ENCODE peak calls at places on chromosomes 5 and 9, in seven cellular contexts. One of them, this sample, is unnamed.
A peak's percentile ranks its signal among the peaks of the same experiment; 100 is the strongest.

GRCh38 chr5:175873090-175873454 is 1.7 kb downstream of the CPLX2 start:
- DNase-seq in GM04503: no peak
- DNase-seq in CD4-positive, alpha-beta memory T cell: no peak
- DNase-seq in RWPE1: no peak
- DNase-seq in HTR-8/SVneo: no peak
- DNase-seq in germinal center: peak; percentile 21
- DNase-seq in right lobe of liver: no peak
- DNase-seq in this sample: no peak

GRCh38 chr5:32692066-32692746 is 18.9 kb upstream of the NPR3 start:
- DNase-seq in GM04503: peak; percentile 87
- DNase-seq in RWPE1: no peak
- DNase-seq in right lobe of liver: no peak
- DNase-seq in CD4-positive, alpha-beta memory T cell: no peak
- DNase-seq in germinal center: no peak
- DNase-seq in HTR-8/SVneo: peak; percentile 54
- DNase-seq in this sample: no peak

GRCh38 chr5:173753307-173754168 is 134.6 kb upstream of the CPEB4 start:
- DNase-seq in germinal center: no peak
- DNase-seq in GM04503: no peak
- DNase-seq in HTR-8/SVneo: peak; percentile 62
- DNase-seq in CD4-positive, alpha-beta memory T cell: no peak
- DNase-seq in right lobe of liver: no peak
- DNase-seq in RWPE1: no peak
- DNase-seq in this sample: no peak

GRCh38 chr9:99595796-99596195 is 225.9 kb upstream of the NR4A3 start:
- DNase-seq in CD4-positive, alpha-beta memory T cell: no peak
- DNase-seq in HTR-8/SVneo: no peak
- DNase-seq in GM04503: no peak
- DNase-seq in RWPE1: no peak
- DNase-seq in right lobe of liver: no peak
- DNase-seq in germinal center: peak; percentile 10
- DNase-seq in this sample: no peak

GRCh38 chr5:3226171-3226570 is 369.5 kb upstream of the IRX1 start:
- DNase-seq in right lobe of liver: no peak
- DNase-seq in CD4-positive, alpha-beta memory T cell: no peak
- DNase-seq in germinal center: no peak
- DNase-seq in GM04503: no peak
- DNase-seq in RWPE1: no peak
- DNase-seq in HTR-8/SVneo: no peak
- DNase-seq in this sample: no peak

GRCh38 chr5:36669015-36669651 is 62.7 kb downstream of the SLC1A3 start:
- DNase-seq in RWPE1: no peak
- DNase-seq in right lobe of liver: no peak
- DNase-seq in HTR-8/SVneo: no peak
- DNase-seq in GM04503: no peak
- DNase-seq in germinal center: no peak
- DNase-seq in CD4-positive, alpha-beta memory T cell: no peak
- DNase-seq in this sample: no peak

GRCh38 chr5:59673438-59674058 is 220.0 kb downstream of the PDE4D start:
- DNase-seq in germinal center: peak; percentile 13
- DNase-seq in right lobe of liver: no peak
- DNase-seq in RWPE1: peak; percentile 48
- DNase-seq in CD4-positive, alpha-beta memory T cell: peak; percentile 32
- DNase-seq in GM04503: no peak
- DNase-seq in HTR-8/SVneo: peak; percentile 28
- DNase-seq in this sample: peak; percentile 76

GRCh38 chr5:64952961-64953360 is 184.2 kb downstream of the CWC27 start:
- DNase-seq in right lobe of liver: no peak
- DNase-seq in RWPE1: no peak
- DNase-seq in CD4-positive, alpha-beta memory T cell: no peak
- DNase-seq in HTR-8/SVneo: no peak
- DNase-seq in GM04503: peak; percentile 6
- DNase-seq in germinal center: no peak
- DNase-seq in this sample: no peak

GRCh38 chr9:63859475-63860215 is 1425.4 kb downstream of the FOXD4L5 start:
- DNase-seq in GM04503: no peak
- DNase-seq in germinal center: peak; percentile 2
- DNase-seq in right lobe of liver: peak; percentile 45
- DNase-seq in RWPE1: no peak
- DNase-seq in HTR-8/SVneo: no peak
- DNase-seq in CD4-positive, alpha-beta memory T cell: peak; percentile 16
- DNase-seq in this sample: no peak

GRCh38 chr9:32551491-32552049 is 557 bp upstream of the SMIM27 start:
- DNase-seq in germinal center: peak; percentile 44
- DNase-seq in RWPE1: peak; percentile 30
- DNase-seq in GM04503: no peak
- DNase-seq in right lobe of liver: no peak
- DNase-seq in CD4-positive, alpha-beta memory T cell: peak; percentile 55
- DNase-seq in HTR-8/SVneo: no peak
- DNase-seq in this sample: peak; percentile 32

GRCh38 chr9:137774775-137775386 is 102.7 kb upstream of the CACNA1B start:
- DNase-seq in GM04503: no peak
- DNase-seq in germinal center: no peak
- DNase-seq in HTR-8/SVneo: no peak
- DNase-seq in right lobe of liver: no peak
- DNase-seq in CD4-positive, alpha-beta memory T cell: no peak
- DNase-seq in RWPE1: no peak
- DNase-seq in this sample: no peak

GRCh38 chr5:157640406-157640805 is 11.8 kb downstream of the SOX30 start:
- DNase-seq in HTR-8/SVneo: no peak
- DNase-seq in GM04503: no peak
- DNase-seq in right lobe of liver: no peak
- DNase-seq in RWPE1: no peak
- DNase-seq in CD4-positive, alpha-beta memory T cell: no peak
- DNase-seq in germinal center: no peak
- DNase-seq in this sample: no peak

GRCh38 chr5:67089200-67089725 is 107.3 kb downstream of the CD180 start:
- DNase-seq in RWPE1: no peak
- DNase-seq in CD4-positive, alpha-beta memory T cell: no peak
- DNase-seq in GM04503: peak; percentile 9
- DNase-seq in germinal center: no peak
- DNase-seq in HTR-8/SVneo: no peak
- DNase-seq in right lobe of liver: no peak
- DNase-seq in this sample: no peak

GRCh38 chr9:70411141-70411929 is 3.1 kb downstream of the KLF9 start:
- DNase-seq in GM04503: no peak
- DNase-seq in right lobe of liver: peak; percentile 62
- DNase-seq in germinal center: no peak
- DNase-seq in CD4-positive, alpha-beta memory T cell: peak; percentile 56
- DNase-seq in RWPE1: peak; percentile 76
- DNase-seq in HTR-8/SVneo: no peak
- DNase-seq in this sample: no peak

GRCh38 chr5:167565555-167565954 is 725.9 kb upstream of the WWC1 start:
- DNase-seq in germinal center: no peak
- DNase-seq in RWPE1: peak; percentile 31
- DNase-seq in GM04503: no peak
- DNase-seq in HTR-8/SVneo: peak; percentile 14
- DNase-seq in CD4-positive, alpha-beta memory T cell: no peak
- DNase-seq in right lobe of liver: no peak
- DNase-seq in this sample: peak; percentile 20

GRCh38 chr5:141560141-141560540 is 58.7 kb downstream of the DIAPH1 start:
- DNase-seq in HTR-8/SVneo: no peak
- DNase-seq in CD4-positive, alpha-beta memory T cell: no peak
- DNase-seq in right lobe of liver: no peak
- DNase-seq in germinal center: no peak
- DNase-seq in GM04503: no peak
- DNase-seq in RWPE1: peak; percentile 34
- DNase-seq in this sample: peak; percentile 35

GRCh38 chr9:114791312-114791711 is 14.5 kb downstream of the TNFSF15 start:
- DNase-seq in germinal center: no peak
- DNase-seq in RWPE1: no peak
- DNase-seq in GM04503: no peak
- DNase-seq in CD4-positive, alpha-beta memory T cell: no peak
- DNase-seq in HTR-8/SVneo: no peak
- DNase-seq in right lobe of liver: no peak
- DNase-seq in this sample: no peak

GRCh38 chr5:134577796-134578577 is 52.5 kb downstream of the JADE2 start:
- DNase-seq in GM04503: no peak
- DNase-seq in CD4-positive, alpha-beta memory T cell: peak; percentile 69
- DNase-seq in germinal center: peak; percentile 79
- DNase-seq in RWPE1: peak; percentile 80
- DNase-seq in right lobe of liver: peak; percentile 77
- DNase-seq in HTR-8/SVneo: peak; percentile 78
- DNase-seq in this sample: peak; percentile 68

GRCh38 chr5:139903805-139904565 is 108.4 kb downstream of the PSD2 start:
- DNase-seq in right lobe of liver: peak; percentile 36
- DNase-seq in CD4-positive, alpha-beta memory T cell: no peak
- DNase-seq in GM04503: no peak
- DNase-seq in RWPE1: no peak
- DNase-seq in germinal center: peak; percentile 41
- DNase-seq in HTR-8/SVneo: no peak
- DNase-seq in this sample: no peak